ENCODE peak calls at places on chromosomes 2 and 18, in nine cellular contexts. H is activated T-helper 1 cell treated with anti-CD3 and anti-CD28 coated beads, Interleukin-2, amount 50 U/mL, for 16 hours; G is NCI-H2029 treated with DMSO at 0.1 percent for 48 hours; T is HTR-8/SVneo; M is fibroblast of villous mesenchyme; Z is activated CD4-positive, alpha-beta T cell treated with anti-CD3 and anti-CD28 coated beads, Interleukin-2, amount 10 ng/mL, durations not matched to agents 7 days and 5 days; S is HepG2; V is CD8-positive, alpha-beta memory T cell; W is activated T-cell treated with anti-CD3 and anti-CD28 coated beads for 1 hour. A is an unnamed sample.

GRCh38 chr2:55010915-55011314 is 39.3 kb downstream of the RTN4 start:
- DNase-seq in Z (no peak), S (peak), W (no peak), H (no peak), T (no peak), V (no peak), G (no peak), M (peak), A (no peak)

GRCh38 chr18:29028560-29028959 is 851.6 kb upstream of the CDH2 start:
- DNase-seq in S (no peak), M (peak), T (no peak), H (no peak), Z (no peak), G (no peak), V (no peak), W (no peak), A (no peak)

GRCh38 chr2:181304011-181304844 is 153.0 kb upstream of the ITGA4 start:
- DNase-seq in V (no peak), H (no peak), T (no peak), Z (no peak), S (no peak), W (no peak), G (no peak), M (no peak), A (no peak)

GRCh38 chr2:123566291-123566946 is 458.7 kb upstream of the CNTNAP5 start:
- DNase-seq in H (no peak), W (no peak), T (no peak), S (no peak), G (no peak), M (no peak), V (no peak), Z (no peak), A (no peak)

GRCh38 chr18:73544032-73544431 is 603.6 kb downstream of the FBXO15 start:
- DNase-seq in V (no peak), Z (no peak), S (no peak), G (no peak), H (no peak), W (no peak), M (no peak), T (no peak), A (no peak)

GRCh38 chr2:96527052-96527964 is 9.2 kb upstream of the ARID5A start:
- DNase-seq in V (peak), S (no peak), G (no peak), H (no peak), T (peak), W (peak), M (peak), Z (peak), A (no peak)

GRCh38 chr18:35376393-35376741 is 770 bp downstream of the ZNF396 start:
- DNase-seq in G (no peak), H (no peak), V (peak), W (no peak), T (no peak), S (no peak), Z (peak), M (no peak), A (no peak)

GRCh38 chr2:156541706-156542105 is 105.5 kb downstream of the GPD2 start:
- DNase-seq in H (no peak), M (peak), T (no peak), S (no peak), Z (no peak), G (no peak), W (no peak), V (no peak), A (no peak)

GRCh38 chr2:199364153-199364552 is 93.6 kb downstream of the SATB2 start:
- DNase-seq in W (no peak), H (no peak), T (no peak), G (peak), Z (no peak), M (no peak), V (no peak), S (peak), A (no peak)

GRCh38 chr2:20288941-20289340 is 61.7 kb downstream of the PUM2 start:
- DNase-seq in H (no peak), W (no peak), S (no peak), M (peak), T (no peak), Z (no peak), V (no peak), G (no peak), A (no peak)

GRCh38 chr2:42307180-42307579 is 53.8 kb downstream of the COX7A2L start:
- DNase-seq in H (no peak), V (no peak), S (no peak), T (no peak), G (no peak), M (no peak), Z (no peak), W (no peak), A (no peak)

GRCh38 chr2:235030936-235031335 is 79.1 kb downstream of the SH3BP4 start:
- DNase-seq in G (no peak), M (no peak), W (no peak), T (no peak), Z (no peak), V (no peak), H (no peak), S (no peak), A (no peak)

GRCh38 chr2:70923378-70924015 is 12.2 kb upstream of the ATP6V1B1 start:
- DNase-seq in M (no peak), G (no peak), W (no peak), T (no peak), Z (peak), H (no peak), S (no peak), V (no peak), A (no peak)

GRCh38 chr2:212005077-212005671 is 533.4 kb downstream of the ERBB4 start:
- DNase-seq in Z (no peak), H (no peak), G (no peak), T (peak), S (peak), V (no peak), W (no peak), M (peak), A (no peak)

GRCh38 chr2:27496357-27497287 is at the start of gene GCKR:
- DNase-seq in S (peak), M (no peak), Z (no peak), V (no peak), G (no peak), H (no peak), T (no peak), W (no peak), A (no peak)

GRCh38 chr2:227378371-227378782 is 729 bp downstream of the TM4SF20 start:
- DNase-seq in Z (no peak), V (no peak), G (no peak), T (no peak), H (no peak), W (no peak), M (no peak), S (no peak), A (no peak)

GRCh38 chr2:233332125-233332524 is 22.2 kb upstream of the DGKD start:
- DNase-seq in H (no peak), M (no peak), W (no peak), S (no peak), Z (no peak), V (no peak), T (no peak), G (no peak), A (no peak)

GRCh38 chr2:65957886-65958285 is 477.0 kb upstream of the MEIS1 start:
- DNase-seq in Z (no peak), M (no peak), H (no peak), W (no peak), G (no peak), T (no peak), S (no peak), V (no peak), A (no peak)

GRCh38 chr18:48453330-48454063 is 44.3 kb upstream of the ZBTB7C start:
- DNase-seq in M (no peak), H (no peak), W (no peak), G (no peak), V (no peak), S (no peak), Z (no peak), T (no peak), A (no peak)

GRCh38 chr2:210224660-210225460 is at the start of gene ACADL:
- DNase-seq in H (no peak), G (no peak), M (peak), S (no peak), V (no peak), T (peak), W (no peak), Z (no peak), A (no peak)

GRCh38 chr2:10794891-10795290 is 17.7 kb downstream of the PDIA6 start:
- DNase-seq in H (no peak), G (no peak), S (no peak), T (no peak), Z (no peak), M (no peak), W (no peak), V (no peak), A (no peak)

A was measured in skeletal muscle cell.